ENCODE peak calls at places on chromosomes 12 and 14, in four cellular contexts. Q is adipocyte, L is thoracic aorta, U is colonic mucosa. X is an unnamed sample.

GRCh38 chr14:20262642-20263128 is 23.6 kb downstream of the OR11H4 start:
- DNase-seq in L (no peak), Q (peak; percentile 15), U (no peak), X (peak; percentile 84)

GRCh38 chr12:126811401-126811800 is 1455.6 kb upstream of the TMEM132C start:
- DNase-seq in L (no peak), U (no peak), Q (no peak), X (no peak)

GRCh38 chr12:4900327-4900726 is 9.4 kb upstream of the KCNA1 start:
- DNase-seq in Q (peak; percentile 61), U (no peak), L (no peak), X (peak; percentile 68)

GRCh38 chr14:96362965-96363750 is at the start of the genes ATG2B and GSKIP:
- DNase-seq in Q (peak; percentile 98), U (peak; percentile 97), L (peak; percentile 72), X (peak; percentile 78)

GRCh38 chr14:69315302-69315701 is 55.3 kb downstream of the GALNT16 start:
- DNase-seq in U (no peak), Q (no peak), L (no peak), X (peak; percentile 59)

GRCh38 chr14:24095196-24096068 is 1.3 kb downstream of the PCK2 start:
- DNase-seq in U (peak; percentile 96), L (no peak), Q (peak; percentile 55), X (peak; percentile 62)

GRCh38 chr12:66107451-66107915 is 23.1 kb downstream of the LLPH start:
- DNase-seq in Q (peak; percentile 99), L (peak; percentile 69), U (peak; percentile 78), X (peak; percentile 45)

GRCh38 chr12:80513211-80513610 is 69.2 kb downstream of the PTPRQ start:
- DNase-seq in Q (no peak), L (no peak), U (no peak), X (no peak)

GRCh38 chr14:83217492-83217891 is 1683.8 kb upstream of the SEL1L start:
- DNase-seq in L (no peak), Q (peak; percentile 95), U (peak; percentile 29), X (peak; percentile 20)

GRCh38 chr14:104247336-104248202 is 109.2 kb downstream of the KIF26A start:
- DNase-seq in Q (no peak), L (no peak), U (no peak), X (no peak)

GRCh38 chr14:97584528-97584927 is 787.3 kb downstream of the VRK1 start:
- DNase-seq in U (no peak), L (no peak), Q (no peak), X (no peak)

GRCh38 chr12:6708968-6709394 is 8.4 kb upstream of the PIANP start:
- DNase-seq in L (no peak), Q (no peak), U (no peak), X (no peak)

GRCh38 chr12:66665416-66665815 is 13.5 kb downstream of the GRIP1 start:
- DNase-seq in Q (no peak), U (no peak), L (no peak), X (peak; percentile 9)

GRCh38 chr14:51333901-51334432 is 93.9 kb downstream of the TMX1 start:
- DNase-seq in L (no peak), Q (peak; percentile 59), U (no peak), X (peak; percentile 44)

GRCh38 chr12:76032043-76032981 is 736 bp upstream of the PHLDA1 start:
- DNase-seq in U (peak; percentile 52), L (no peak), Q (peak; percentile 81), X (peak; percentile 57)

GRCh38 chr12:22635812-22636211 is 10.8 kb downstream of the ETNK1 start:
- DNase-seq in Q (peak; percentile 43), L (no peak), U (no peak), X (no peak)

GRCh38 chr12:14952295-14952995 is 9.0 kb downstream of the ARHGDIB start:
- DNase-seq in U (peak; percentile 30), Q (peak; percentile 78), L (no peak), X (peak; percentile 57)

GRCh38 chr12:52317443-52318052 is 3.6 kb downstream of the KRT83 start:
- DNase-seq in U (no peak), Q (no peak), L (no peak), X (no peak)

GRCh38 chr12:3761116-3761770 is 8.3 kb upstream of the CRACR2A start:
- DNase-seq in Q (no peak), U (no peak), L (no peak), X (no peak)

GRCh38 chr12:62291888-62292760 is 31.9 kb downstream of the USP15 start:
- DNase-seq in Q (no peak), U (no peak), L (no peak), X (peak; percentile 5)

GRCh38 chr12:124909831-124910560 is 4.5 kb downstream of the UBC start:
- DNase-seq in L (no peak), U (peak; percentile 22), Q (peak; percentile 42), X (no peak)

GRCh38 chr12:6570264-6570887 is 2.3 kb upstream of the NOP2 start:
- DNase-seq in L (no peak), Q (peak; percentile 41), U (peak; percentile 59), X (peak; percentile 69)

GRCh38 chr12:88450130-88450529 is 130.1 kb downstream of the KITLG start:
- DNase-seq in U (no peak), L (no peak), Q (peak; percentile 20), X (peak; percentile 2)

GRCh38 chr12:26370098-26370497 is 174.7 kb downstream of the SSPN start:
- DNase-seq in L (no peak), U (no peak), Q (no peak), X (no peak)

DNA sequence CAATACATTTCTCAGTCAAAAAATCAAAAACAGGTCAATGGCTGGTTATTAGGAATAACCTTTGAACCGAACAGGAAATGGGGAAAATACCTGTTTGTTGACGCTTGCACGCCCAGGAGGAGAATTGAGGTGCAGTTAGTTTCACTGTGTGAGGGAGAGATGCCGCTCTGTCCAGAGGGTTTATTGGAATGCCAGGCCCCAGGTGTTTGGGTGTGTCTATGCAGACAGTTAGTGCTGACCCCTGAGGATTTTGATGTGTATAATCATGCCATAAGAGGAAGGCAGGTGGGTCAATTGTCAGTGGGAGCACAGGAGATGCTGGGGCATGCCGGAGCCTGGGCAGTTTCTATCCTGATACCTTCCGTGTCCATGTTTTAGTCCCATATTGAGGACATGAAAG is 100.8 kb upstream of the DIO3 start:
- DNase-seq in Q (no peak), L (no peak), U (no peak), X (no peak)
- H3K27me3 ChIP-seq in Q (peaks cover 31% of the 10 kb centered on the region), L (peaks cover 29% of the 10 kb centered on the region), U (peaks cover 21% of the 10 kb centered on the region), X (no peaks in the 10 kb centered on the region)

DNA sequence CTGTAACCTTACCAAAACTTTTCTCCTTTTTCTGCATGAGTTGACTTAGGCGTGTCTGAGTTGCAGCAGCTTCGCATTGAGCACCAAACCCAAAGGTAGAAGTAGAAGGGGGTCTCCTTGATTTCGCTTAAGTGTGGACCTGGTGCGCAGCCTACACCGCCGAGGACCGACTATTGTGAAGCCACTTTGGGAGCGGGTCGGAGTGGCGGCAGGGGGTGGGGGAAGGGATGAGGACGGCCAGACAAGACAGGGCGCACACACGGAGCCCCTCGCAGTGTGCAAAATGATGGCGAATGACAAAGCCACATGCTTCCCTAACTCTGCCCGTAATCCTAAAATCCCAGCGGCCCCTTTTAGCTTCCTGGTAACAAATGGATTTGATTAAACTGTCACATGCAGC is 1.1 kb downstream of the LMO3 start:
- DNase-seq in Q (no peak), L (no peak), U (no peak), X (no peak)
- H3K27me3 ChIP-seq in Q (no peaks in the 10 kb centered on the region), L (no peaks in the 10 kb centered on the region), U (no peaks in the 10 kb centered on the region), X (peaks cover 4% of the 10 kb centered on the region)

GRCh38 chr12:103583008-103583407 is 4.1 kb upstream of the STAB2 start:
- DNase-seq in Q (no peak), L (no peak), U (no peak), X (no peak)
- H3K27me3 ChIP-seq in Q (peaks cover 36% of the 10 kb centered on the region), L (no peaks in the 10 kb centered on the region), U (no peaks in the 10 kb centered on the region), X (peaks cover 4% of the 10 kb centered on the region)

GRCh38 chr12:92248977-92249376 is 103.3 kb upstream of the BTG1 start:
- DNase-seq in L (no peak), Q (no peak), U (no peak), X (no peak)
- H3K27me3 ChIP-seq in L (no peaks in the 10 kb centered on the region), Q (no peaks in the 10 kb centered on the region), U (no peaks in the 10 kb centered on the region), X (no peaks in the 10 kb centered on the region)

DNA sequence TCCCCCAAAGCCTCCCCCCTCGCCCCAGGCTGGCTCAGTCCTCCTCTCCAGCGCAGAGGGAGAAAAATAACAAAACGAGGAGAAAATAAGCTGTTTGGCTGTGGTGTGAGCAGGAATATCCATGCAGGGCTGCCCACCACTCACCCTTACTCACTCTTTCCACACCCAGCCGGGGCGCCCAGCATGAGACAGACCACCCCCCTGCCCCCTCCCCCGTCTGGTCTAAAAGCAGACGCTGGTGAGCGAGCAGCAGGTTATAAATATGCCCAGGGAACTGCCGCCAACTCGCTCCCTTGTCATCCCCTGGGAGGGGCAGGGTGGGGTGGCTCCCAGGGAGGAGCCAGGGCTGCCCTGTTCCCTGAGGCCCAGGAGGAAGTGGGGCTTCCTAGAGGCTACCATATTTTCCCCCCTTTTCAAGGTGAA is 7.4 kb downstream of the WNT1 start:
- DNase-seq in U (peak; percentile 60), L (no peak), Q (no peak), X (no peak)
- H3K27me3 ChIP-seq in U (peaks cover 29% of the 10 kb centered on the region), L (no peaks in the 10 kb centered on the region), Q (peaks cover 88% of the 10 kb centered on the region), X (peaks cover 26% of the 10 kb centered on the region)

GRCh38 chr12:57182918-57183575 is 33.5 kb upstream of the NXPH4 start:
- DNase-seq in L (no peak), Q (peak; percentile 78), U (peak; percentile 84), X (peak; percentile 63)
- H3K27me3 ChIP-seq in L (no peaks in the 10 kb centered on the region), Q (no peaks in the 10 kb centered on the region), U (no peaks in the 10 kb centered on the region), X (no peaks in the 10 kb centered on the region)

X was measured in MG63.